ENCODE peak calls at places on chromosomes 3 and 15, in five cellular contexts. R is BJ, V is right lobe of liver, I is GM13977, F is NB4. E is an unnamed sample.

GRCh38 chr15:69857686-69858391 is 239.9 kb downstream of the TLE3 start:
- DNase-seq in R (no peak), F (peak), I (no peak), V (no peak), E (no peak)

GRCh38 chr15:63109498-63110290 is 12.0 kb upstream of the LACTB start:
- DNase-seq in F (no peak), V (no peak), I (no peak), R (no peak), E (no peak)

GRCh38 chr15:72116680-72117447 is 1.1 kb downstream of the MYO9A start:
- DNase-seq in V (peak), R (no peak), I (peak), F (peak), E (no peak)

GRCh38 chr3:71444028-71444860 is 139.3 kb downstream of the FOXP1 start:
- DNase-seq in I (peak), F (peak), R (no peak), V (peak), E (peak)

GRCh38 chr3:111999924-112000835 is 1.5 kb downstream of the TAGLN3 start:
- DNase-seq in I (no peak), V (no peak), F (no peak), R (no peak), E (no peak)

GRCh38 chr3:78163379-78163778 is 1123.5 kb downstream of the ROBO2 start:
- DNase-seq in R (no peak), I (no peak), F (no peak), V (no peak), E (no peak)

GRCh38 chr3:194610690-194611089 is 22.5 kb downstream of the TMEM44 start:
- DNase-seq in V (no peak), F (no peak), I (no peak), R (no peak), E (no peak)

GRCh38 chr15:45118996-45119395 is 4.9 kb downstream of the DUOXA2 start:
- DNase-seq in I (no peak), R (no peak), V (no peak), F (no peak), E (no peak)

GRCh38 chr3:176814252-176814651 is 383.0 kb downstream of the TBL1XR1 start:
- DNase-seq in I (peak), V (peak), R (no peak), F (peak), E (peak)

GRCh38 chr3:62287528-62287927 is 85.8 kb downstream of the FEZF2 start:
- DNase-seq in V (no peak), F (no peak), R (no peak), I (no peak), E (no peak)

GRCh38 chr3:187167795-187168194 is 28.5 kb upstream of the RPL39L start:
- DNase-seq in I (no peak), F (no peak), R (no peak), V (no peak), E (no peak)

GRCh38 chr3:30639937-30640336 is 33.5 kb downstream of the TGFBR2 start:
- DNase-seq in I (peak), F (no peak), R (no peak), V (no peak), E (peak)

GRCh38 chr3:107956991-107957467 is 133.8 kb downstream of the CD47 start:
- DNase-seq in V (no peak), F (no peak), I (no peak), R (peak), E (no peak)

GRCh38 chr15:93046120-93046519 is 42.9 kb downstream of the RGMA start:
- DNase-seq in F (no peak), R (no peak), V (no peak), I (no peak), E (no peak)

GRCh38 chr3:112931737-112932521 is 43.0 kb downstream of the CD200R1 start:
- DNase-seq in R (no peak), V (no peak), F (peak), I (no peak), E (no peak)

GRCh38 chr3:127061641-127062040 is 78.7 kb downstream of the PLXNA1 start:
- DNase-seq in I (no peak), V (no peak), F (no peak), R (no peak), E (no peak)

GRCh38 chr3:192229866-192230265 is 497.5 kb downstream of the FGF12 start:
- DNase-seq in F (no peak), R (no peak), V (no peak), I (no peak), E (no peak)

GRCh38 chr15:70091649-70092461 is 5.9 kb downstream of the TLE3 start:
- DNase-seq in I (no peak), V (peak), R (no peak), F (no peak), E (no peak)

GRCh38 chr3:157465741-157466140 is 29.1 kb downstream of the PTX3 start:
- DNase-seq in V (no peak), F (no peak), I (no peak), R (no peak), E (no peak)

GRCh38 chr15:38895326-38896282 is 331.0 kb upstream of the RASGRP1 start:
- DNase-seq in F (no peak), I (no peak), R (no peak), V (no peak), E (no peak)

GRCh38 chr3:122991236-122991985 is 36.2 kb downstream of the SEMA5B start:
- DNase-seq in F (no peak), I (no peak), R (no peak), V (no peak), E (no peak)

GRCh38 chr15:73244333-73244732 is 124.4 kb downstream of the HCN4 start:
- DNase-seq in R (no peak), I (peak), F (peak), V (no peak), E (peak)

GRCh38 chr3:50303038-50303815 is at the start of gene HYAL1:
- DNase-seq in R (no peak), F (peak), V (peak), I (no peak), E (no peak)

GRCh38 chr15:61545763-61546162 is 316.7 kb upstream of the RORA start:
- DNase-seq in F (no peak), I (no peak), V (no peak), R (no peak), E (no peak)

GRCh38 chr3:77825045-77825827 is 785.3 kb downstream of the ROBO2 start:
- DNase-seq in R (peak), F (no peak), V (no peak), I (no peak), E (no peak)

GRCh38 chr3:63909431-63909830 is 2.8 kb downstream of the SCAANT1 start:
- DNase-seq in I (no peak), V (no peak), R (no peak), F (no peak), E (no peak)

GRCh38 chr15:48507416-48508065 is 138.0 kb downstream of the FBN1 start:
- DNase-seq in R (no peak), V (no peak), F (peak), I (peak), E (peak)

GRCh38 chr3:17811633-17812032 is 69.2 kb upstream of the TBC1D5 start:
- DNase-seq in R (no peak), I (no peak), V (no peak), F (no peak), E (no peak)

GRCh38 chr3:48662753-48663488 is at the start of gene CELSR3:
- DNase-seq in R (peak), I (peak), F (no peak), V (no peak), E (peak)

GRCh38 chr3:63462732-63463131 is 184.6 kb downstream of the SYNPR start:
- DNase-seq in I (no peak), V (no peak), R (no peak), F (no peak), E (no peak)

GRCh38 chr3:33829720-33830119 is 31.3 kb downstream of the PDCD6IP start:
- DNase-seq in I (no peak), R (no peak), V (no peak), F (no peak), E (no peak)
- TF ChIP-seq CTCF in I (no peak), R (no peak), V (no peak), F (no peak), E (no peak)

GRCh38 chr3:66858656-66859381 is 139.3 kb upstream of the KBTBD8 start:
- DNase-seq in F (peak), V (no peak), R (no peak), I (no peak), E (no peak)
- TF ChIP-seq CTCF in F (peak), V (no peak), R (peak), I (no peak), E (no peak)

DNA sequence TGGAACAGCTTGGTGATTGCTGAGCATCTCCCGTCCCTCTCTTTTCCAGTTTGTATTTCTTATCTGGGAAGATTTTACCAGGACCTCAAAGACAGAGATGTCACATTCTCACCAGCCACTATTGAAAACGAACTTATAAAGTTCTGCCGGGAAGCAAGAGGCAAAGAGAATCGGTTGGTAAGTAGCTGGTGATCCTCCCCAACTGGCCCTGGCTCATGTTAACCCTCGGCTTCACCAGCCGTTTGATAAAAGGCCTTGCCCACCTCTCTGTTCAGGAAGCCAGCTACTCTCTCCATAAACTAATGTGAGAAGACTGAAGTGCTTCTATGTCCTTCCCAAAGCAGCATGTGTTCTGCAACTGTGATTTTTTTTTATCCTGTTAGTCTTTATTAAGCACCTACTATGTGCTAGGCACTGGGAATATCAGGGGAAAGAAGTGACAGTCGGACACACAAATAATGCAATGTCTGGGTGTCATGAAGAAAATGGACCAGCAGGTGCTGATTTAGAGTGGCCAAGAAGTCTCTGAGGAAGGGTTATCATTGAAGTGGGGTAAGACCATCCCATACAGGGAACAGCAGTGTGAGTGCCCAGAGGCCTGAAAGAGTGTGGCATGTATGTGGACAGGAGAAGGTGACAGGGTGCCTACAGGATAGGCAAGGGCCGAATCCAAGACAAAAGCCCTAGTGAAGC is 1.2 kb downstream of the MANF start:
- DNase-seq in I (no peak), R (no peak), V (no peak), F (peak), E (no peak)
- TF ChIP-seq CTCF in I (no peak), R (no peak), V (no peak), F (no peak), E (no peak)

DNA sequence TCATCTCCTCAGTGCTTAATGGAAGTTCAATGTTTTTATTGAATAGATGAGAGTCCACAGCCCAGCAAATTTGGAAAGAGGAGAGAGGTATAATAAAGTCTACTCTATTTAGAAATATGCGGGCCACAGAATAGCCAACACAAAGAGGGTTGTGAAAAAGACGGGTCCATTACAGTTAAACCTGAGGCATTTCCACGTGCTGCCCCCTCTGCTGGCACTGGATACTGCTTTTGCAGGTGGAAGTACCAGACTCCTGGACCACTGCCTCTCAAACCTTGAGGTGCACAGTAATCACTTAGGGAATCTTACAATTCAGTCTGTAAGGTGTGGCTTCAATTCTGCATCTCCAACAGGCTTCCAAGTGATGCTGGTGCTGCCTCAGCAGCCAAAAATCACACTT is 3.0 kb upstream of the TFDP2 start:
- DNase-seq in I (no peak), F (peak), R (no peak), V (no peak), E (no peak)
- TF ChIP-seq CTCF in I (no peak), F (no peak), R (peak), V (no peak), E (no peak)

DNA sequence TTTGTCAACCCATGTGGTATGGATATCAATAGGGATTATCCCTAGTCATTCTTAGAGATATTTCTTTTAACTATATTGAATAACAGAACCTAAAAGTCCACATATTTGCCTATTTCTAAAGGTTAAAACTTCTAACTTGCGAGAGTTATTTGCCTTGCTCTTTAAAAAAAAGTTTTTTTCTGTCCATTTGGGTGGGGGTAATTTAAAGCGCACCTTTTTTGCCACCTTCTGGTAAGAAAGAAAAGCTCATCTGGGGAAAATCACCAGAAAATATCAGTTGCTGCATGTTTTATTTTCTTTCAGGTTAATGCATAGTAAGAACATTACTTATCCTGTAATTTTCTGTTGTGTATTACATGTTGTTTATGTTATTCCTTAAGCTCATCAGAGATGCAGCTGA is 242.0 kb upstream of the GOLGA6L4 start:
- DNase-seq in F (no peak), R (no peak), V (no peak), I (no peak), E (no peak)
- TF ChIP-seq CTCF in F (no peak), R (no peak), V (no peak), I (peak), E (no peak)

GRCh38 chr15:100339999-100340398 is 1.8 kb downstream of the ADAMTS17 start:
- DNase-seq in I (no peak), R (no peak), F (no peak), V (no peak), E (no peak)

GRCh38 chr15:100337422-100338044 is 4.2 kb downstream of the ADAMTS17 start:
- DNase-seq in R (no peak), V (no peak), F (no peak), I (no peak), E (no peak)

GRCh38 chr15:100340721-100341661 is 784 bp downstream of the ADAMTS17 start:
- DNase-seq in F (no peak), I (no peak), V (no peak), R (no peak), E (no peak)

GRCh38 chr15:100338247-100338646 is 3.5 kb downstream of the ADAMTS17 start:
- DNase-seq in I (no peak), F (no peak), R (no peak), V (no peak), E (no peak)

DNA sequence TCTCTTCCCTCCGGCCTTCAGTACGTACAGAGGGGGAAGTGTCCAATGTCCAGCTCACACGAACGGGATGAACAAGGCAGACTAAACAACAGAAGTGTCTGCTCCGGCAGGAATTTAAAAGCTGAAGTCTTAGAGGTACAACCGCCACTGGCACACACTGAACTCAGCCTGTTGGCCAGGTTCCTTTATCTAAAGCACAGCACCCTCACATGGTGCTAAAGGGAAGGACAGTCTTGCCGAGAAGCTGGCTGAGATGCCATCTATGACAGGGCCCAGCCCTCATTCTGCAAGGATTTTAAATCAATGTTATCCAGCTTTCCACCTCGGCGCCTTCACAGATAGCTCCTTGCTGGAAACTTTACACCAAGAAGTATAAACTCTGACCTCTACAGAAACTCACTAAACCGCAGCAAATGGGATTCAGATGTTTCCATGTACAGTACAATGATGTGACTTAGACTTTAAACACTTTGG is 2.8 kb downstream of the ADAMTS17 start:
- DNase-seq in V (peak), F (peak), R (no peak), I (no peak), E (no peak)
- TF ChIP-seq CTCF in V (peak), F (peak), R (peak), I (peak), E (peak)

DNA sequence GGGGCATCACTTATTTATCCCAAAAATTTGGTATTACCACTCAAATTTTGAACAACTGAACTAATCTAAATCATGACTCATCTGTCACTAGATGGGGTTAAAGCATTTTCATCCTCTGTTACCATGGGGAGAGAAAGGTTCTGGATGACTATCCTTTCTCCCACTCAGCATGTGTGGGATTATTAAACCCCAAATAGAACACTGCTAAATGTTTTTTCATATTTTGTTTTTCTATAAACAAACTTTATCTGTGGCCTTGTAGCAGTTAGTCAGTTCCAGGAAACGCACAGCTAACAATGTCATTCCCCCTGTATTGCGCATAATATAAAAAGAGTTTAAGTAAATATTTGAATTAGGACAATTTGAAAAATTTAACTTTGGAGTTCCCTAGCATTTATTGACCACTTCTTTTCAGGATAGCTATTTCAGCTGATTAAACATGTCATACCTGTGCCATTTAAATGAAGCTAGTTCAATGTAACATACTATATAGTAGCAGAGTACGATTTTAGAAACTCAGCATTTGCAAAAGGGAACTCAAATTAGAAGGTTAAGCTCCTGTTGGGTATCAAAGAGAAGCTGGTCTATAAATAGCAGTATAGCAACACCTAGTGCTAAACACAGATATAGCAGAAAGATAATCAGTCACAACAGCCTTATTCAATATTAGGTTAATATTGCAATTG is 9.2 kb upstream of the TMEM212 start:
- DNase-seq in F (peak), V (no peak), R (no peak), I (peak), E (peak)
- TF ChIP-seq CTCF in F (peak), V (peak), R (peak), I (peak), E (peak)

DNA sequence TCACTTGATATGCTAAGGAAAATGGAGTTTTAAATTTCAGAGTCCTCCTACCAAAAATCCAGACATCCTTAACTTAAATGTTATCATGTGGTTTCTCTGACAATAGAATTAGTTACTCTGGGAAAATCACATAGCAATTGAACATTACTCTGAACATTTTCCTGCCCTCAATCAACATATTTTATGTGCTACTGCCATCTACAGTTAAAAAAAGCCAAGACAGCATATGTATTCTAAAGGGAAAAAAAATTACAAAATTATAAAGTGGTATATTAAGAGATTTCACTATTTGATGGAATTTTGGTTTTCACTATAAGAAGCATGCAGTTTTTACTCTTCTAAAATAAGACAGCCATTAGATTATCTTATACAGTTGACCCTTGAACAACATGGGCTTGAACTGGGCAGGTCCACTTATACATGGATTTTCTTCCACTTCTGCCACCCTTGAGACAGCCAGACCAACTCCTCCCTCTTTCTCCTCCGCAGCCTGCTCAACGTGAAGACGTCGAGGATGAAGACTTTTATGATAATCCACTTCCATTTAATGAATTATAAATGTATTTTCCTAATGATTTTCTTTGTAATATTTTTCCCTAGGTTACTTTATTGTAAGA is 122.3 kb downstream of the ATP1B3 start:
- DNase-seq in I (no peak), V (no peak), R (no peak), F (peak), E (no peak)
- TF ChIP-seq CTCF in I (peak), V (peak), R (peak), F (no peak), E (no peak)

DNA sequence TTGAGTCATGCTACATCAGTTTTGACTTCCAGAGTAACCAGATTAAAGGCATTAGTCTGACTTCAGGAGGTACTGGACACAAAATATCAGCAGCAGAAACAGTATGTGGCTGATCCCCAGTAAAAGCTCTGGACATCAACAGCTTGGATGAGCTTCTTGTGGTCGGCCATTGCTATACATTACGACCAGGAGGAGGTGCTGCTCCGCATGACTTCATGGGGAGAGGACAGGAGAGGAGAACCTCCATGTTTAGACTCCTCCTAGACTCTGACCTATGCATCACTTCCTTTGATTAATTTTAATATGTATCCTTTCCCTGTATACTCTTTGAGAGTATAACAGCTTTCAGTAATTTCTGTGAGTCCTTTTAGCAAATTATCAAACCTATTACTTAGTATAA is 285.6 kb upstream of the ARHGEF26 start:
- DNase-seq in F (no peak), V (no peak), R (no peak), I (no peak), E (peak)
- TF ChIP-seq CTCF in F (no peak), V (no peak), R (no peak), I (peak), E (no peak)